ENCODE peak calls at places on chromosomes 7 and 10, in four cellular contexts. M is HCT116, I is H1, Y is HepG2. G is an unnamed sample.

GRCh38 chr7:101624246-101625000 is 4.7 kb downstream of the MYL10 start:
- DNase-seq in M (no peak), I (no peak), Y (no peak), G (no peak)

GRCh38 chr10:24318517-24318916 is 109.6 kb downstream of the KIAA1217 start:
- DNase-seq in M (no peak), I (no peak), Y (peak), G (no peak)

GRCh38 chr7:12638851-12639467 is 48.5 kb upstream of the ARL4A start:
- DNase-seq in M (peak), I (no peak), Y (peak), G (peak)

GRCh38 chr10:67665491-67665890 is 30.5 kb downstream of the CTNNA3 start:
- DNase-seq in M (peak), I (no peak), Y (peak), G (no peak)

GRCh38 chr10:97336942-97337719 is 2.6 kb upstream of the FRAT2 start:
- DNase-seq in M (no peak), I (peak), Y (no peak), G (no peak)

GRCh38 chr7:29304756-29305155 is 110.2 kb downstream of the CHN2 start:
- DNase-seq in M (no peak), I (no peak), Y (no peak), G (no peak)

GRCh38 chr7:43758861-43759683 is 592 bp downstream of the BLVRA start:
- DNase-seq in M (no peak), I (no peak), Y (no peak), G (peak)

GRCh38 chr7:124603066-124603465 is 162.5 kb downstream of the GPR37 start:
- DNase-seq in M (no peak), I (no peak), Y (no peak), G (no peak)

GRCh38 chr10:15232279-15232678 is 63.8 kb upstream of the NMT2 start:
- DNase-seq in M (no peak), I (no peak), Y (no peak), G (no peak)

GRCh38 chr7:11469028-11469718 is 362.8 kb downstream of the THSD7A start:
- DNase-seq in M (no peak), I (no peak), Y (no peak), G (no peak)
- TF ChIP-seq FOSL1 in M (no peak), I (no peak), Y (no peak), G (no peak)

GRCh38 chr10:132678436-132679216 is 107.3 kb downstream of the NKX6-2 start:
- DNase-seq in M (no peak), I (no peak), Y (no peak), G (no peak)
- TF ChIP-seq FOSL1 in M (no peak), I (no peak), Y (no peak), G (no peak)

DNA sequence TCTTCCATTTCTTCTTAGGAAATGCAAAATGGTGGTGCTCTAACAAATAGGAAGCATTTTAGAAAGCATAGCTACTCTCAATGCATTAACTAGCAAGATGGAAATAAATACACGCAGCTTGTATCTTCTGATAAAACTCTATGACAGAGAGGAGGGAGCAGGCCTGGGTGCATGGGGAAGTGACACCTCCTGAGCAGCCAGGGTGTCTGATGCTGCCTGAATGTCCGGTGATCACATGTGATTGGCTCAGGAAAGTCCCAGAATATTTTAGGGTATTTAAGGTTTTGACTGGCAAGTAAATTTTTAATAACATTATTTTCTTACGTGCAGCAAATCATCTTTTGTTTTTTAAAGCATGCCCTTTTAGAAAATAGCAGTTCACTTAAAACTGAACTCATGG is 261.0 kb upstream of the KLF6 start:
- DNase-seq in M (no peak), I (no peak), Y (no peak), G (no peak)
- TF ChIP-seq FOSL1 in M (no peak), I (no peak), Y (no peak), G (no peak)

DNA sequence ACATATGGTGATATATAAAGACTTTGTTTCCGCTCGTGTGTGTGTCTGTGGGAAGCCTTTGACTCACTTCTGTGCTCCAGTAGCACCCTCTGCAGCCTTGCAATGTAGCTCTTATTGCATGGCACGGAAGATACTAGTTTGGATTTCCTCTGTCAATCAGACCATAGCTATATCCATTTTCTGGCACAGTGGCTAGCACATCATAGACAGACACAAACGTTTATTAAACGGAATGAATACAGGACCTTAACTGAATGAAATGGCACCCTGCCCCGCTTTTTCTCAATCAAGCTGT is 124.0 kb upstream of the PTPN20 start:
- DNase-seq in M (no peak), I (no peak), Y (peak), G (peak)
- TF ChIP-seq FOSL1 in M (no peak), I (no peak), Y (no peak), G (no peak)

GRCh38 chr10:59807629-59808620 is 54.7 kb upstream of the MRLN start:
- DNase-seq in M (no peak), I (no peak), Y (no peak), G (no peak)
- TF ChIP-seq FOSL1 in M (no peak), I (no peak), Y (no peak), G (no peak)

GRCh38 chr7:143299840-143300239 is 11.7 kb downstream of the CASP2 start:
- DNase-seq in M (peak), I (no peak), Y (peak), G (peak)
- TF ChIP-seq FOSL1 in M (no peak), I (no peak), Y (no peak), G (no peak)

GRCh38 chr7:50497068-50497642 is 47.0 kb upstream of the FIGNL1 start:
- DNase-seq in M (no peak), I (no peak), Y (no peak), G (peak)

GRCh38 chr7:50499092-50499491 is 48.9 kb upstream of the FIGNL1 start:
- DNase-seq in M (no peak), I (no peak), Y (no peak), G (no peak)

GRCh38 chr7:50496541-50496940 is 46.4 kb upstream of the FIGNL1 start:
- DNase-seq in M (no peak), I (no peak), Y (no peak), G (no peak)

GRCh38 chr7:50495746-50496145 is 45.6 kb upstream of the FIGNL1 start:
- DNase-seq in M (no peak), I (no peak), Y (no peak), G (no peak)

DNA sequence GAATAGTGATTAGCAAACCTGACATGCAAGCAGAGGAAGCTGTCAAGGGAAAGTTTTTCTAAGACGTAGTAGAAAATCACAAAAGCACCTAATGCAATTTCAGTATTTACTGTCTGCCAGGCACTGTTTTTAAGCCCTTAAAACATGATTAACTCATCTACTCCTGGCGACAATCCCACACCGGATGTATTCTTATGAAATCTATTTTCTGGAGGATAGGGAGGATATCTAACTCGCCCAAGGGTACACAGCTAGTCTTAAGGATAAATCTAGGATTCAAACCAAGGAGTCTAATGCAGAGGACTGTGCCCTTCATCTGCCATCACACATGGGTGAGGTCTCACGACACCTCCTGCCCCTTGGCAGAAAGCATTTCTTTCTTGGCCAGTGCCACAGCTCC is 47.8 kb upstream of the FIGNL1 start:
- DNase-seq in M (no peak), I (no peak), Y (no peak), G (no peak)
- TF ChIP-seq FOSL1 in M (no peak), I (no peak), Y (no peak), G (no peak)

G was measured in K562.